ENCODE peak calls at places on chromosomes 13 and 19, in four cellular contexts. O is heart left ventricle, H is astrocyte of the spinal cord, U is Peyer's patch. V is an unnamed sample.

GRCh38 chr19:5216141-5216847 is 124.3 kb downstream of the PTPRS start:
- DNase-seq in O (no peak), H (no peak), U (no peak), V (no peak)

GRCh38 chr19:18725755-18726416 is 42.4 kb downstream of the CRTC1 start:
- DNase-seq in U (no peak), O (no peak), H (no peak), V (no peak)

GRCh38 chr19:49746206-49746958 is 16.7 kb downstream of the TSKS start:
- DNase-seq in H (peak), U (no peak), O (peak), V (peak)

GRCh38 chr19:45160870-45161714 is at the start of gene NKPD1:
- DNase-seq in O (no peak), H (no peak), U (no peak), V (no peak)

GRCh38 chr13:105165449-105166125 is 1369.9 kb downstream of the EFNB2 start:
- DNase-seq in O (no peak), H (no peak), U (no peak), V (no peak)

GRCh38 chr13:106109391-106109791 is 426.1 kb downstream of the EFNB2 start:
- DNase-seq in U (no peak), H (no peak), O (no peak), V (no peak)

GRCh38 chr13:65959305-65959704 is 1270.8 kb downstream of the PCDH9 start:
- DNase-seq in U (no peak), O (no peak), H (no peak), V (no peak)

GRCh38 chr13:67048084-67048792 is 181.9 kb downstream of the PCDH9 start:
- DNase-seq in H (peak), U (no peak), O (no peak), V (no peak)

GRCh38 chr13:99467764-99468163 is 33.5 kb upstream of the TM9SF2 start:
- DNase-seq in U (no peak), O (no peak), H (peak), V (no peak)

GRCh38 chr19:18433735-18434398 is 4.1 kb downstream of the ISYNA1 start:
- DNase-seq in H (no peak), U (no peak), O (no peak), V (no peak)

GRCh38 chr13:83730674-83731073 is 151.6 kb downstream of the SLITRK1 start:
- DNase-seq in U (no peak), H (no peak), O (no peak), V (no peak)

GRCh38 chr19:31826325-31826724 is 477.1 kb upstream of the TSHZ3 start:
- DNase-seq in U (no peak), O (no peak), H (no peak), V (no peak)

DNA sequence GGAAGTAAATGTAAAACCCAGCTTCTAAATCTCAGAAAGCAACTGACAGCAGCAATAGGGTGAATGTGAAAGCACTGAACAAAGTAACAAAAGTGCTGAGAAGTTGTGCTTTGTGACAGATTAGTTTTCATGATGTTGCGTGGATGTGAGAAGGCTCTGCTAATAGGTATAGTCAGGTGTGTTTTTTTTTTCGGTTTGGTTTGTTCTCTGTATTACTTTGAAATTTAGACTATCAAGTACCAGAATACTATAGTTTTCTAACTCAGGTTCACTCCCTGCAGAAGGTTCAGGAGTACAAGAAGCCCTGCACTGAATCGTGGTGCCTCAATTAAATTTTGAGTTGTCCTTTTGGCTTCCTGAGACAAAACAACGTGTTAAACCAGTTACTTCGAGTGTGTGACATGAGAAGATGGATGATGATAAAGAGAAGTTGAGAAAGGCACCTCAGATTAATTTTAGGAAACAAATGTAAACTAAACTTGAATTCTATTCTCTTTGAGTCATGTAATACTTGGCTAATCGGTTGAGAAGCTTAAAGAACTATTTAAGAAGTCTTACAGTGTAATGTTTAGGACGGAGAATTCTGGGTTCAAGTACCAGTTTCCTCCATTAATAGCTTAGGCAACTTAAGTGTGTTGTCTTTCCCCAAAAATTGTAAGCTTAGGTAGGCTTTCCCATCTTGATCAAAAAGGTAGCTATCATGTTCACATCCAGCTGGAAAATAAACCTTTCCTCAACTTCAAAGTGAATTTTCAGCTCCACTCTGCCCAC is 10.3 kb downstream of the MIR17HG start:
- DNase-seq in H (no peak), O (no peak), U (no peak), V (no peak)
- H3K4me3 ChIP-seq in H (no peak), O (no peak), U (no peak), V (no peak)

DNA sequence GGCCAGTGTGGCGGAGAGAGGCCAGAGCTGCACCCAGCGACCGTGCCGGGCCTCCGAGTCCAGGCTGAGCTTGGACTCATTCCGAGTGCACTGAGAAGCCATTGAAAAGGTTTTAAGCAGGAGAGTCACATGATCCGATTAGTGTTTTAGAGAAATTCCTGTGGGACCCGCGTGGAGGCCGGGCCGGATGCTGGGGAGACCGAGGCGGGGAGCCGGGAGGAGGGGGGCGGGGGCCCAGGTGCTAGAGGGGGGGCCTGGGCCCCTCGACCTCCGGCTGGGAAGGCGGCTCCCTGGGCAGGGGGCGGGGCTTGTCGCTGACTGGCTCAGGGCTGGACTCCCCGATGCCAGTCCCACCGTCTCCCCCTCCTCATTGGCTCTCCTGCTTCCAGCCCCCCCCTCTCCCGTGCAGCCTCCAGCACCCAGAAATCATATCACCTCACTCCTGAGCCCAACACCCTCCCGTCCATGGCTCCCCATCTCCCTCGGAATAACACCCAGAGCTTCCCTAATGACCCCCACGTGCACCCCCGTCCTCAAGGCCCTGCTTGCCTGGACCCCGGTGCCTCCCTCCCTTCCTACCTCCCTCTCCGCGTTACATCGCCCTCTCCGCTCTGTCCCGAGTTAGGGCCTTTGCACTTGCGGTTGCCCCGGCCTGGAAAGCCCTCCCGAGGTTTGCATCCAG is 5.2 kb upstream of the ZNF579 start:
- DNase-seq in O (peak), U (peak), H (peak), V (no peak)
- H3K4me3 ChIP-seq in O (peak), U (peak), H (peak), V (peak)

GRCh38 chr19:15195381-15195964 is 5.3 kb downstream of the NOTCH3 start:
- DNase-seq in H (peak), O (peak), U (no peak), V (no peak)
- H3K4me3 ChIP-seq in H (peak), O (peak), U (peak), V (no peak)

GRCh38 chr13:46121033-46121432 is 16.2 kb upstream of the CPB2 start:
- DNase-seq in O (no peak), U (no peak), H (no peak), V (no peak)
- H3K4me3 ChIP-seq in O (no peak), U (no peak), H (no peak), V (no peak)

GRCh38 chr13:113168211-113168610 is 9.8 kb downstream of the PROZ start:
- DNase-seq in O (no peak), H (no peak), U (no peak), V (no peak)
- H3K4me3 ChIP-seq in O (no peak), H (no peak), U (no peak), V (no peak)

GRCh38 chr13:114142137-114142550 is 9.7 kb upstream of the RASA3 start:
- DNase-seq in O (peak), U (no peak), H (no peak), V (no peak)
- H3K4me3 ChIP-seq in O (no peak), U (no peak), H (no peak), V (peak)

GRCh38 chr13:109287553-109287952 is 498.8 kb downstream of the IRS2 start:
- DNase-seq in U (no peak), O (no peak), H (no peak), V (no peak)

GRCh38 chr13:109288151-109288709 is 498.2 kb downstream of the IRS2 start:
- DNase-seq in H (no peak), O (no peak), U (no peak), V (no peak)

GRCh38 chr13:109281017-109281416 is 505.4 kb downstream of the IRS2 start:
- DNase-seq in U (no peak), H (no peak), O (no peak), V (no peak)

GRCh38 chr13:109281823-109282239 is 504.6 kb downstream of the IRS2 start:
- DNase-seq in O (peak), H (no peak), U (no peak), V (no peak)

DNA sequence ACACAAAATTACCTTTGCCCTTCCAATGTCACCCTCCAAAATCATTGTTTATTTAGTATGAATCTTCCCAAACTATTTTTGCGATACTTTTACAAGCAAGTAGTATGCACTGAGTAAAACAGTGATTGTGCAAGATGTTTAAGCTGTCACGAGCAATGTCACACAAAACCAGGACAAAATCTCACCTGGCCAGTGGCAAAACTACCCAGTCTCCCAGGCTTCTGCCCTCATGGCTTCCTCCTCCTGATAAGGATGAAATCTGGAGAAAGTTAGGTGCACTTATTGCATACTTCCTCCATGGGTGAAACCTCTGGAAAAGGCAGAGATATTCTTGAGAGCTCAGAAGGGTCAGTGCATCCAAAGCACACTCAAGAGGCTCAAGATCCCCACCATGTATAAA is 500.8 kb downstream of the IRS2 start:
- DNase-seq in H (no peak), U (no peak), O (no peak), V (no peak)
- H3K4me3 ChIP-seq in H (no peak), U (no peak), O (no peak), V (no peak)

V was measured in effector memory CD4-positive, alpha-beta T cell.